ENCODE peak calls at places on chromosomes 2 and 18, in eight cellular contexts. F, D, B, S, R, G, U and C are unnamed samples.

GRCh38 chr2:152440049-152440448 is 105.1 kb downstream of the FMNL2 start:
- DNase-seq in F (no peak), D (no peak), B (no peak), S (no peak), R (no peak), G (no peak), U (no peak), C (no peak)

GRCh38 chr2:20213651-20214565 is 11.0 kb downstream of the SDC1 start:
- DNase-seq in F (no peak), D (no peak), B (no peak), S (no peak), R (no peak), G (no peak), U (peak; percentile 56), C (no peak)

GRCh38 chr18:41939326-41939725 is 15.7 kb upstream of the PIK3C3 start:
- DNase-seq in F (no peak), D (no peak), B (no peak), S (no peak), R (no peak), G (peak; percentile 37), U (no peak), C (no peak)

GRCh38 chr2:128315122-128315828 is 3.4 kb downstream of the HS6ST1 start:
- DNase-seq in F (no peak), D (no peak), B (no peak), S (no peak), R (no peak), G (no peak), U (peak; percentile 5), C (no peak)

GRCh38 chr2:112474844-112475486 is 7.0 kb upstream of the TTL start:
- DNase-seq in F (no peak), D (no peak), B (no peak), S (no peak), R (no peak), G (peak; percentile 70), U (no peak), C (no peak)

GRCh38 chr2:84823229-84823628 is 57.7 kb downstream of the TRABD2A start:
- DNase-seq in F (no peak), D (no peak), B (no peak), S (no peak), R (no peak), G (no peak), U (no peak), C (no peak)

GRCh38 chr2:86764661-86765307 is 25.9 kb downstream of the CD8A start:
- DNase-seq in F (peak; percentile 9), D (peak; percentile 32), B (peak; percentile 10), S (peak; percentile 47), R (peak; percentile 2), G (peak; percentile 68), U (no peak), C (no peak)

GRCh38 chr18:36312806-36313395 is 15.4 kb downstream of the FHOD3 start:
- DNase-seq in F (no peak), D (no peak), B (no peak), S (no peak), R (no peak), G (peak; percentile 32), U (no peak), C (no peak)

GRCh38 chr18:44938396-44939036 is 257.8 kb downstream of the SETBP1 start:
- DNase-seq in F (peak; percentile 25), D (no peak), B (no peak), S (no peak), R (no peak), G (no peak), U (no peak), C (no peak)

GRCh38 chr2:174035981-174036742 is 71.0 kb upstream of the SP3 start:
- DNase-seq in F (no peak), D (no peak), B (no peak), S (no peak), R (no peak), G (peak; percentile 58), U (no peak), C (no peak)

GRCh38 chr2:43412121-43412753 is 183.6 kb downstream of the THADA start:
- DNase-seq in F (no peak), D (no peak), B (no peak), S (no peak), R (no peak), G (peak; percentile 46), U (no peak), C (no peak)

GRCh38 chr2:406876-407275 is 119.0 kb upstream of the ALKAL2 start:
- DNase-seq in F (no peak), D (no peak), B (no peak), S (no peak), R (no peak), G (no peak), U (no peak), C (no peak)

GRCh38 chr18:12944724-12945123 is 3.1 kb upstream of the SEH1L start:
- DNase-seq in F (no peak), D (no peak), B (no peak), S (no peak), R (no peak), G (peak; percentile 38), U (peak; percentile 81), C (no peak)

GRCh38 chr18:71250191-71250590 is 961.3 kb downstream of the SOCS6 start:
- DNase-seq in F (no peak), D (no peak), B (no peak), S (no peak), R (no peak), G (no peak), U (no peak), C (no peak)

GRCh38 chr18:50578030-50578429 is 18.1 kb downstream of the MAPK4 start:
- DNase-seq in F (no peak), D (no peak), B (no peak), S (no peak), R (no peak), G (no peak), U (no peak), C (no peak)

GRCh38 chr2:63850204-63850571 is 8.5 kb downstream of the UGP2 start:
- DNase-seq in F (no peak), D (no peak), B (no peak), S (no peak), R (no peak), G (no peak), U (no peak), C (no peak)

GRCh38 chr2:69169990-69170389 is 157.0 kb downstream of the ANTXR1 start:
- DNase-seq in F (no peak), D (no peak), B (no peak), S (no peak), R (peak; percentile 34), G (no peak), U (peak; percentile 91), C (peak; percentile 83)

GRCh38 chr2:212539145-212539880 is 711 bp upstream of the ERBB4 start:
- DNase-seq in F (peak; percentile 59), D (no peak), B (no peak), S (no peak), R (no peak), G (peak; percentile 31), U (peak; percentile 94), C (no peak)

GRCh38 chr2:237935740-237936452 is 30.9 kb upstream of the UBE2F start:
- DNase-seq in F (no peak), D (no peak), B (no peak), S (no peak), R (no peak), G (peak; percentile 35), U (no peak), C (no peak)

DNA sequence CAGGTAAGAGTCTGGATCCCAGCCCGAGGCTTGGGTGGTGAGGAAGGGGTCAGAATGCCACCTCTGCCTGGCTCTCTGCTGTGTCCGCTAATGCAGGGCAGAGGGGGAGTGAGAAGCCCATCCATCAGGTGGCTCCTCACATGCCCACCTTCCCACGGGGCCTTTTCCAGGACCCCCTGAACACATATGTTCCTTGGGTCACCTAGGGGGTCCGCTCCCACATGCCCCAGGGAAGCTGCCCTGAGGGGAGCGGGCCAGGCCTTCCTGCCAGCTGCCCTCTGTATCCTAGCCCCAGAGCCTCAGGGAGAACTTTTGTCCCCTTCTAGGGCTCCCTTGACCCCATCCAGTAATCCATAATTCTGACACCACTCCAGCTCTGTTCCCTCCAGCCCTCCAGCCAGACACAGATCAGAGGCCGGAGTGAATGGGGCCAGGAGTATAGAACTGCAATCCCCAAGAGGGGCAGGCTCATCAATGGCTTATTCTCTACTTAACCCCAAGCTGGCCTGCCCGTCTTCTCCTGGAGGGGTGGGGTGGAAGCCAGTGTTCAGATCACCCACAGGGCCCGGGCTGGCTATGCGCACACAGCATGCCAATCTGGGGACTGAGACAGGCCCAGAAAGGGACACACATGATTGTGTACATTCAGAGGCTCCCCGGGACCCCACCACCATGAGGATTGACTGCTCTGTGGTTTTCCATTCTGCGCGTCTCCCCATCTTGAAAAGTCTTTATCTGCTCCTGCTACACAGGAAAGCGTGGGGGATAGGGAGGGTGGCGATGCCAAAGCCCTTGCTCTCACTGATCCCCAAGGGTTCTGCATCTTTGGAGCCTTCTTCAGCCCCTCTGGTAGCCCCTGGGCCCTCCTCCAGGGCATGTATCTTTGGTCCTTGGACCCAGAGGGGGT is 1.1 kb downstream of the EMILIN1 start:
- DNase-seq in F (peak; percentile 41), D (no peak), B (no peak), S (no peak), R (no peak), G (peak; percentile 59), U (no peak), C (no peak)
- H3K4me3 ChIP-seq in F (peak overlapping the region; percentile 93), D (peak overlapping the region; percentile 63), B (peak overlapping the region; percentile 84), S (no peak overlapping the region), R (no peak overlapping the region), G (peak overlapping the region; percentile 79), U (peak overlapping the region; percentile 30), C (no peak overlapping the region)

GRCh38 chr2:11743846-11744553 is 2.4 kb upstream of the LPIN1 start:
- DNase-seq in F (peak; percentile 98), D (peak; percentile 98), B (peak; percentile 99), S (peak; percentile 48), R (peak; percentile 100), G (peak; percentile 100), U (peak; percentile 97), C (peak; percentile 99)
- H3K4me3 ChIP-seq in F (peak overlapping the region; percentile 29), D (no peak overlapping the region), B (peak overlapping the region; percentile 16), S (no peak overlapping the region), R (no peak overlapping the region), G (peak overlapping the region; percentile 6), U (no peak overlapping the region), C (peak overlapping the region; percentile 19)

DNA sequence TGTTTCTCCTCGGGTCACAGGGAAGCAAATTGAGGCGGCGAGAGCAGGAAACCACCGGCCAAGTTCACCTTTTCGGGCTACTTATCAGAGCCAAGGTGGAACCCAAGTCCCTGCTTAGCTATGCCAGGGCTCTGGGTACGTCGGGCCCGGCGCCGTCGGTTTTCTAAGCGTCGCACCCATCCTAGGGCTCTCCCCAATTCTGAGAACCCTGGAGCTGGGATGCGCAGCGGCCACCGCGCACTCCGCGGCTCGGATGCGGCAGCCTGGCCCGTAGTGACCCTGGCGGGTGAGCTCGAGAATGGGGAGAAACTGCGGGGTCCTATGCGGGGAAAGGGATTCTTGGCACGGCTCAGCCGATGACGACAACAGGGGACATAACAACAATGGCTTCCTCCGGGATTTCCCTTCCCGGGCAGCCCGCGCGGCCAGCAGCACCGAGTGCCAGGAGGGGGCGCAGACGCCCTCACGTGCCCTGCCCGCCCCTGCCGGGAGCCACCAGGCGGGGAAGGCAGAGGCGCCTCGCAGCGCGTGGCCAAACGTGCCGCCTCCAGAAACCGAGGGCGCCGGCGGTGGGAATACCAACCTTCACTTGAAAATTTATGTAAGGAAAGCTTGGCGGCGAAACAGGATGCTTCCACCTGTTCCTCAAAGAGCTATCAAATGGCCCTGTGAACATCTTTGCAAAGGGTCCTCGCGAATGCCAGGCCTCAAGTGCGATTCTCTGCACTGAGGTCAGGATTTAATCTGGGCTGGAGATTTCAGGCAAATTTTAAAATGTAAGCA is 2.1 kb upstream of the SLC30A3 start:
- DNase-seq in F (peak; percentile 90), D (no peak), B (no peak), S (peak; percentile 48), R (no peak), G (peak; percentile 79), U (peak; percentile 81), C (no peak)
- H3K4me3 ChIP-seq in F (peak overlapping the region; percentile 66), D (peak overlapping the region; percentile 12), B (peak overlapping the region; percentile 29), S (peak overlapping the region; percentile 55), R (peak overlapping the region; percentile 22), G (no peak overlapping the region), U (peak overlapping the region; percentile 14), C (peak overlapping the region; percentile 23)

GRCh38 chr2:177262137-177262536 is 2.4 kb downstream of the NFE2L2 start:
- DNase-seq in F (no peak), D (no peak), B (no peak), S (no peak), R (no peak), G (no peak), U (no peak), C (no peak)
- H3K4me3 ChIP-seq in F (peak overlapping the region; percentile 83), D (peak overlapping the region; percentile 81), B (peak overlapping the region; percentile 86), S (peak overlapping the region; percentile 97), R (peak overlapping the region; percentile 85), G (peak overlapping the region; percentile 68), U (peak overlapping the region; percentile 100), C (peak overlapping the region; percentile 75)